ENCODE peak calls at places on chromosomes 2 and 18, in seven cellular contexts. Z, H, P, C, T, J and U are unnamed samples.

GRCh38 chr2:9778012-9778411 is 65.3 kb upstream of the TAF1B start:
- DNase-seq in J (peak; percentile 28), C (peak; percentile 48), H (no peak), P (no peak), T (no peak), Z (no peak), U (no peak)

GRCh38 chr2:135299656-135300244 is 231.3 kb downstream of the ZRANB3 start:
- DNase-seq in Z (no peak), J (no peak), H (no peak), C (no peak), T (peak; percentile 5), P (no peak), U (no peak)

GRCh38 chr2:162591403-162592083 is 247.0 kb downstream of the KCNH7 start:
- DNase-seq in H (no peak), T (no peak), P (no peak), C (no peak), J (no peak), Z (no peak), U (no peak)

GRCh38 chr2:84741182-84741822 is 139.6 kb downstream of the TRABD2A start:
- DNase-seq in C (no peak), P (peak; percentile 46), T (no peak), J (peak; percentile 18), Z (peak; percentile 9), H (peak; percentile 25), U (peak; percentile 16)

GRCh38 chr2:239276813-239277193 is 124.0 kb downstream of the HDAC4 start:
- DNase-seq in J (no peak), Z (no peak), H (no peak), C (no peak), T (no peak), P (no peak), U (no peak)

GRCh38 chr2:101873543-101873942 is 118.2 kb upstream of the IL1R2 start:
- DNase-seq in H (peak; percentile 29), P (no peak), C (no peak), J (no peak), Z (peak; percentile 13), T (no peak), U (no peak)

GRCh38 chr18:50194623-50195532 is at the start of gene MYO5B:
- DNase-seq in H (peak; percentile 63), Z (peak; percentile 86), J (peak; percentile 42), C (peak; percentile 79), T (no peak), P (no peak), U (peak; percentile 20)

GRCh38 chr2:236179653-236180500 is 11.7 kb upstream of the GBX2 start:
- DNase-seq in J (no peak), P (no peak), Z (peak; percentile 30), C (no peak), T (no peak), H (no peak), U (no peak)

GRCh38 chr2:230343747-230344146 is 16.8 kb downstream of the SP140L start:
- DNase-seq in C (no peak), T (no peak), Z (no peak), J (no peak), H (no peak), P (no peak), U (no peak)

GRCh38 chr18:23958036-23958435 is 56.5 kb upstream of the TTC39C start:
- DNase-seq in H (no peak), Z (no peak), C (no peak), T (no peak), J (no peak), P (no peak), U (no peak)

GRCh38 chr2:110818767-110819481 is 86.6 kb downstream of the ACOXL start:
- DNase-seq in H (no peak), C (no peak), Z (no peak), T (no peak), J (no peak), P (no peak), U (no peak)

GRCh38 chr2:160028431-160029269 is 33.8 kb downstream of the PLA2R1 start:
- DNase-seq in Z (no peak), T (no peak), C (no peak), J (no peak), P (no peak), H (no peak), U (no peak)

GRCh38 chr2:73253901-73254300 is 19.8 kb downstream of the CCT7 start:
- DNase-seq in P (no peak), T (no peak), H (no peak), J (no peak), Z (no peak), C (no peak), U (no peak)

GRCh38 chr18:23524213-23524707 is 20.9 kb downstream of the RMC1 start:
- DNase-seq in Z (no peak), C (no peak), P (no peak), J (no peak), H (no peak), T (no peak), U (no peak)

GRCh38 chr2:75403991-75404428 is 156.7 kb downstream of the EVA1A start:
- DNase-seq in P (peak; percentile 21), Z (peak; percentile 41), T (peak; percentile 36), H (peak; percentile 61), J (peak; percentile 39), C (peak; percentile 18), U (peak; percentile 48)

GRCh38 chr2:199570957-199571356 is 113.2 kb upstream of the SATB2 start:
- DNase-seq in C (no peak), Z (no peak), H (no peak), J (no peak), P (no peak), T (no peak), U (no peak)

GRCh38 chr2:166351319-166351718 is 24.4 kb downstream of the SCN9A start:
- DNase-seq in Z (no peak), C (no peak), T (no peak), H (no peak), P (no peak), J (no peak), U (no peak)

GRCh38 chr2:239322414-239323086 is 78.3 kb downstream of the HDAC4 start:
- DNase-seq in J (no peak), C (no peak), T (no peak), Z (peak; percentile 8), P (no peak), H (no peak), U (no peak)

GRCh38 chr2:168640039-168640438 is 162.4 kb upstream of the NOSTRIN start:
- DNase-seq in J (no peak), C (no peak), H (no peak), T (no peak), Z (no peak), P (no peak), U (no peak)

GRCh38 chr2:207122914-207123744 is 42.6 kb downstream of the KLF7 start:
- DNase-seq in J (peak; percentile 59), C (no peak), Z (no peak), P (no peak), T (no peak), H (no peak), U (no peak)

GRCh38 chr18:71237636-71238035 is 948.8 kb downstream of the SOCS6 start:
- DNase-seq in H (no peak), C (no peak), J (no peak), Z (no peak), P (no peak), T (no peak), U (no peak)

GRCh38 chr2:188984126-188984525 is 10.0 kb downstream of the COL3A1 start:
- DNase-seq in P (no peak), Z (no peak), C (no peak), T (no peak), H (no peak), J (no peak), U (no peak)

GRCh38 chr18:48905541-48905940 is 45.2 kb downstream of the SMAD7 start:
- DNase-seq in C (no peak), T (no peak), P (no peak), J (no peak), Z (no peak), H (no peak), U (no peak)

GRCh38 chr2:15594291-15595256 is 2.9 kb downstream of the DDX1 start:
- DNase-seq in P (no peak), Z (no peak), H (no peak), C (no peak), T (no peak), J (no peak), U (no peak)
- H3K4me3 ChIP-seq in P (no peak overlapping the region), Z (no peak overlapping the region), H (no peak overlapping the region), C (no peak overlapping the region), T (no peak overlapping the region), J (no peak overlapping the region), U (no peak overlapping the region)

DNA sequence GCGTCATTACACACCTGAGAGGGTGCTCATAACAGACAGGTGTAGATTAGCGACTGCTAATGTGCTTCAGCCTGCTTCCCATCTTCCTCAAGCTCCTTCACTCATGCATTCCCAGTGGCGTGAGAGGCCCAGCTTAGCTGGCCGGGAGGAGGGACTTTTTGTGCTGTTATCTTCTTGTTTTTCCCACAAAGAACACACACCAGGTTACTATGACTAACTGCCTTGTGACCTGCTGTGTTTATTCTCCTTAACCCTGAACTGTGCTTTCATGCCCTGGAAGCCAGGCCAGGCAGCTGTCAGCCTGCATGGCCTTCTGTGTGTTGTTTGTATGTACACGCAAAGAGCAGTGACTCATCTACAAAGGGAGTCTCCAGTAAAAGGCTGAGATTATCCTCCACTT is 143.8 kb downstream of the PIEZO2 start:
- DNase-seq in J (no peak), T (peak; percentile 58), P (no peak), C (no peak), Z (no peak), H (peak; percentile 99), U (no peak)
- TF ChIP-seq YY1 in J (no peak), T (peak; percentile 19), P (no peak), C (no peak), Z (no peak), H (no peak), U (no peak)

DNA sequence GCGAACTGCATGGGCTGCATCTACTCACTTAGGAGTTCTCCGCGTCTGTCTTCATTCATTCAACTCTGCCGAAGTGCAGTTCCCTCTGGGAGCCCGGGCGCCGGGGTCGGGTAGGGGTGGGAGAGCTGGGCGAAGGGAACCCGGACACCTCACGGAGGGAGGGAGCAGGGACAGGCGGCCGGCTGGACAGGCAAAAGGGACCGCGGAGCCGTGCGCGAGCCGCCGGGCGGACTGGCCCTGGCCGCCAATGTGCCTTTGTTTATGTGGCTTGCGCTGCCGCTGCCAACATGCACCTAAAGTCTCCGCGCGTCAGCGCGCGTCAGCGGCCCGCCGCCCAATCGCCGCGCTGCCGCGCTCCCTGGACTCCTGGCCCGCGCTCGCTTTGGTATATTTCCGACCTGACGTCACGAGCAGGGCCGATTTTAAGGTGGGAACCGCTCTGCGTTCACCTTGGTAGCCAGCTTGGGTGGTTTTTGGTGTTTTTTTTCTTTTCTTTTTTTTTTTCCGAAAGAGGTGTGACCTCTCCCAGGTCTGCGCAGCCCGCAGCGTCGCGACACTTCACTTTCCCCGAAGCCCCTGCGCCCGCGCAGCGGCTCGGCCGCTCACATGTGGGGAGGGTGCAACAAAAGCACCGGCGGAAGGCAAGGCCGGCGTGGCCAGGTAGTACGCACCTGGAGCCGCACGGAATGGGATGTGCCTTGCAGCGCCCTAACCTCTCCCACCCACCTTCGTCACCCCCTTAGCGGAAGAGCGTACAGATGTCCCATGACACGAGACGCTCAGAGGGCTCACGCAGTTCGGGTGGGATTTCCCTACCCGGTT is at the start of gene NR4A2:
- DNase-seq in T (no peak), P (no peak), J (peak; percentile 96), H (peak; percentile 16), C (peak; percentile 89), Z (peak; percentile 80), U (peak; percentile 71)
- H3K9ac ChIP-seq in T (peak within 1 kb of the TSS; percentile 83), P (no peak within 1 kb of the TSS), J (peak within 1 kb of the TSS; percentile 96), H (no peak within 1 kb of the TSS), C (peak within 1 kb of the TSS; percentile 84), Z (peak within 1 kb of the TSS; percentile 74), U (peak within 1 kb of the TSS; percentile 87)

GRCh38 chr2:55049794-55050132 is 488 bp downstream of the RTN4 start:
- DNase-seq in Z (no peak), H (no peak), C (no peak), P (no peak), T (no peak), J (no peak), U (no peak)
- H3K4me3 ChIP-seq in Z (peak overlapping the region; percentile 95), H (peak overlapping the region; percentile 87), C (peak overlapping the region; percentile 89), P (peak overlapping the region; percentile 100), T (peak overlapping the region; percentile 89), J (peak overlapping the region; percentile 93), U (peak overlapping the region; percentile 78)